ENCODE peak calls at places on chromosomes 7 and 10, in six cellular contexts. A is psoas muscle; E is germinal center; S is AG10803; N is H7; Y is stimulated activated CD8-positive, alpha-beta memory T cell treated with anti-CD3 and anti-CD28 coated beads, Interleukin-4, amount 100 ng/mL, for 24 hours. G is an unnamed sample.
A peak's percentile ranks its signal among the peaks of the same experiment; 100 is the strongest.

GRCh38 chr10:121813857-121814256 is 114.0 kb downstream of the ATE1 start:
- DNase-seq in E (no peak), N (no peak), Y (no peak), A (no peak), S (no peak), G (no peak)

GRCh38 chr10:19719320-19719719 is 96.9 kb upstream of the PLXDC2 start:
- DNase-seq in E (no peak), N (no peak), S (peak; percentile 88), Y (no peak), A (no peak), G (no peak)

GRCh38 chr7:80324032-80324431 is 187.8 kb downstream of the GNAT3 start:
- DNase-seq in N (no peak), A (no peak), S (peak; percentile 93), E (no peak), Y (no peak), G (no peak)

GRCh38 chr7:99308461-99309074 is 17.1 kb upstream of the ARPC1A start:
- DNase-seq in S (peak; percentile 36), Y (no peak), N (no peak), A (no peak), E (no peak), G (no peak)

GRCh38 chr10:50417486-50417905 is 166.2 kb upstream of the ASAH2 start:
- DNase-seq in E (no peak), N (peak; percentile 32), A (no peak), Y (no peak), S (peak; percentile 30), G (peak; percentile 18)

GRCh38 chr10:43339136-43339535 is 32.3 kb upstream of the FXYD4 start:
- DNase-seq in Y (no peak), N (no peak), E (no peak), S (no peak), A (no peak), G (no peak)

GRCh38 chr10:69789164-69789576 is 12.5 kb upstream of the COL13A1 start:
- DNase-seq in Y (no peak), S (no peak), N (no peak), A (no peak), E (no peak), G (peak; percentile 45)

GRCh38 chr10:121595806-121596667 is 2.2 kb downstream of the FGFR2 start:
- DNase-seq in N (peak; percentile 74), S (no peak), Y (no peak), A (no peak), E (no peak), G (peak; percentile 55)

GRCh38 chr7:115038158-115038557 is 116.3 kb downstream of the MDFIC start:
- DNase-seq in N (no peak), S (no peak), A (no peak), Y (no peak), E (no peak), G (no peak)

GRCh38 chr10:5089869-5090268 is 4.3 kb upstream of the AKR1C3 start:
- DNase-seq in Y (no peak), E (no peak), N (no peak), S (peak; percentile 40), A (no peak), G (peak; percentile 79)

GRCh38 chr7:92765725-92766124 is 70.6 kb downstream of the CDK6 start:
- DNase-seq in S (peak; percentile 87), E (no peak), Y (no peak), N (no peak), A (no peak), G (no peak)

GRCh38 chr7:24301703-24302102 is 17.7 kb downstream of the NPY start:
- DNase-seq in N (no peak), E (no peak), A (no peak), S (no peak), Y (no peak), G (no peak)

GRCh38 chr7:116316838-116317612 is 106.7 kb downstream of the TES start:
- DNase-seq in Y (no peak), N (no peak), S (peak; percentile 99), E (no peak), A (peak; percentile 16), G (no peak)

G was measured in GM23338.